ENCODE peak calls at places on chromosome 20, in nine cellular contexts. H is ovary, M is KBM-7, A is EL, D is stomach, U is NCI-H1092, E is sciatic nerve, R is prostate gland, N is fibroblast of the conjunctiva. W is an unnamed sample.

GRCh38 chr20:39269031-39269461 is 306.9 kb downstream of the DHX35 start:
- DNase-seq in H (peak), M (peak), A (peak), D (peak), U (no peak), E (peak), R (peak), N (no peak), W (no peak)

GRCh38 chr20:58922036-58922435 is 59.0 kb upstream of the NELFCD start:
- DNase-seq in H (no peak), M (no peak), A (no peak), D (no peak), U (no peak), E (no peak), R (no peak), N (no peak), W (no peak)

GRCh38 chr20:1274485-1275313 is 8.6 kb downstream of the SNPH start:
- DNase-seq in H (no peak), M (no peak), A (no peak), D (no peak), U (peak), E (no peak), R (no peak), N (no peak), W (peak)

GRCh38 chr20:20894753-20895152 is 182.3 kb upstream of the RALGAPA2 start:
- DNase-seq in H (no peak), M (no peak), A (no peak), D (no peak), U (no peak), E (peak), R (no peak), N (no peak), W (no peak)

GRCh38 chr20:13119583-13119982 is 101.5 kb upstream of the ISM1 start:
- DNase-seq in H (no peak), M (peak), A (peak), D (no peak), U (peak), E (no peak), R (peak), N (peak), W (no peak)

GRCh38 chr20:48858075-48858790 is 30.4 kb upstream of the PREX1 start:
- DNase-seq in H (no peak), M (peak), A (no peak), D (no peak), U (no peak), E (no peak), R (no peak), N (no peak), W (no peak)

GRCh38 chr20:62362590-62362940 is 4.5 kb downstream of the LAMA5 start:
- DNase-seq in H (no peak), M (no peak), A (no peak), D (no peak), U (no peak), E (no peak), R (no peak), N (no peak), W (no peak)

GRCh38 chr20:10369723-10370090 is 64.3 kb downstream of the MKKS start:
- DNase-seq in H (no peak), M (no peak), A (peak), D (peak), U (no peak), E (no peak), R (no peak), N (no peak), W (peak)

GRCh38 chr20:4797275-4797674 is 75.6 kb downstream of the PRND start:
- DNase-seq in H (no peak), M (no peak), A (peak), D (no peak), U (no peak), E (no peak), R (no peak), N (no peak), W (no peak)

GRCh38 chr20:31747640-31748039 is 8.6 kb downstream of the TPX2 start:
- DNase-seq in H (no peak), M (no peak), A (no peak), D (no peak), U (no peak), E (no peak), R (no peak), N (no peak), W (no peak)

GRCh38 chr20:24797864-24798655 is 151.0 kb upstream of the CST7 start:
- DNase-seq in H (no peak), M (no peak), A (no peak), D (no peak), U (no peak), E (no peak), R (no peak), N (no peak), W (no peak)

GRCh38 chr20:5171790-5172164 is 45.0 kb downstream of the CDS2 start:
- DNase-seq in H (no peak), M (no peak), A (no peak), D (no peak), U (no peak), E (no peak), R (no peak), N (no peak), W (no peak)

GRCh38 chr20:30811896-30812671 is 445.4 kb upstream of the DEFB115 start:
- DNase-seq in H (no peak), M (no peak), A (peak), D (no peak), U (no peak), E (no peak), R (no peak), N (peak), W (no peak)

GRCh38 chr20:23782366-23782983 is 31.7 kb upstream of the CST1 start:
- DNase-seq in H (no peak), M (peak), A (peak), D (no peak), U (no peak), E (no peak), R (no peak), N (no peak), W (no peak)

GRCh38 chr20:50385733-50386640 is 124.2 kb upstream of the PTPN1 start:
- DNase-seq in H (no peak), M (peak), A (no peak), D (no peak), U (no peak), E (no peak), R (no peak), N (no peak), W (no peak)

GRCh38 chr20:36466089-36466488 is 75.2 kb upstream of the MYL9 start:
- DNase-seq in H (no peak), M (no peak), A (no peak), D (no peak), U (no peak), E (no peak), R (no peak), N (no peak), W (no peak)

W was measured in NCI-H446 treated with DMSO at 0.1 percent for 48 hours.